ENCODE peak calls at places on chromosomes 16 and 17, in four cellular contexts. K is lung, O is choroid plexus epithelial cell, F is cardiac muscle cell. M is an unnamed sample.

GRCh38 chr16:10297341-10298006 is 88.4 kb upstream of the ATF7IP2 start:
- DNase-seq in K (no peak), O (no peak), F (no peak), M (no peak)

GRCh38 chr17:17075037-17075755 is 32.9 kb downstream of the MPRIP start:
- DNase-seq in K (no peak), O (peak; percentile 96), F (peak; percentile 46), M (peak; percentile 46)

GRCh38 chr17:29827179-29827578 is 102.8 kb downstream of the SSH2 start:
- DNase-seq in K (no peak), O (peak; percentile 20), F (no peak), M (no peak)

GRCh38 chr17:17120716-17121115 is 78.5 kb downstream of the MPRIP start:
- DNase-seq in K (no peak), O (peak; percentile 53), F (no peak), M (no peak)

GRCh38 chr17:81591971-81592370 is 39.8 kb upstream of the FAAP100 start:
- DNase-seq in K (no peak), O (no peak), F (no peak), M (no peak)

GRCh38 chr17:56087199-56087598 is 66.1 kb upstream of the ANKFN1 start:
- DNase-seq in K (no peak), O (no peak), F (no peak), M (no peak)

GRCh38 chr16:84239910-84240309 is at the start of gene KCNG4:
- DNase-seq in K (no peak), O (no peak), F (no peak), M (no peak)

GRCh38 chr16:83717814-83718213 is 90.0 kb upstream of the HSBP1 start:
- DNase-seq in K (no peak), O (peak; percentile 51), F (no peak), M (no peak)

GRCh38 chr17:77371117-77371887 is 230.5 kb downstream of the SEC14L1 start:
- DNase-seq in K (no peak), O (peak; percentile 85), F (no peak), M (peak; percentile 57)

GRCh38 chr16:49464093-49464492 is 90.5 kb downstream of the C16orf78 start:
- DNase-seq in K (no peak), O (no peak), F (no peak), M (peak; percentile 23)

GRCh38 chr17:42340691-42341127 is 47.5 kb downstream of the STAT3 start:
- DNase-seq in K (no peak), O (no peak), F (no peak), M (no peak)

GRCh38 chr17:8096541-8096940 is 9.0 kb upstream of the ALOX12B start:
- DNase-seq in K (no peak), O (no peak), F (no peak), M (no peak)

GRCh38 chr17:15348030-15348429 is 6.6 kb upstream of the TEKT3 start:
- DNase-seq in K (no peak), O (peak; percentile 19), F (no peak), M (no peak)

GRCh38 chr17:62974788-62975586 is 9.0 kb downstream of the TANC2 start:
- DNase-seq in K (no peak), O (peak; percentile 48), F (no peak), M (no peak)

GRCh38 chr16:69344171-69344570 is 4.6 kb downstream of the NIP7 start:
- DNase-seq in K (no peak), O (no peak), F (no peak), M (no peak)

GRCh38 chr16:70432304-70432799 is 6.5 kb downstream of the ST3GAL2 start:
- DNase-seq in K (no peak), O (no peak), F (no peak), M (no peak)

GRCh38 chr17:73228748-73229236 is 32.9 kb downstream of the CPSF4L start:
- DNase-seq in K (peak; percentile 65), O (peak; percentile 89), F (no peak), M (peak; percentile 85)

GRCh38 chr16:74724820-74725549 is 24.3 kb upstream of the MLKL start:
- DNase-seq in K (no peak), O (peak; percentile 76), F (no peak), M (no peak)

GRCh38 chr17:1362065-1362848 is 37.8 kb downstream of the YWHAE start:
- DNase-seq in K (no peak), O (no peak), F (no peak), M (no peak)

GRCh38 chr17:26792486-26792885 is 501.4 kb upstream of the WSB1 start:
- DNase-seq in K (no peak), O (peak; percentile 5), F (no peak), M (no peak)

GRCh38 chr17:70378005-70378404 is 208.7 kb downstream of the KCNJ2 start:
- DNase-seq in K (no peak), O (no peak), F (no peak), M (no peak)

GRCh38 chr16:17328971-17329370 is 141.8 kb downstream of the XYLT1 start:
- DNase-seq in K (no peak), O (no peak), F (no peak), M (no peak)

GRCh38 chr16:88309905-88310259 is 72.9 kb upstream of the ZNF469 start:
- DNase-seq in K (no peak), O (no peak), F (no peak), M (peak; percentile 40)
- TF ChIP-seq CTCF in K (no peak), O (peak; percentile 28), F (peak; percentile 12), M (peak; percentile 27)

GRCh38 chr16:78505544-78506371 is 406.3 kb downstream of the WWOX start:
- DNase-seq in K (peak; percentile 70), O (peak; percentile 13), F (no peak), M (peak; percentile 82)
- TF ChIP-seq CTCF in K (no peak), O (peak; percentile 28), F (peak; percentile 43), M (peak; percentile 48)

DNA sequence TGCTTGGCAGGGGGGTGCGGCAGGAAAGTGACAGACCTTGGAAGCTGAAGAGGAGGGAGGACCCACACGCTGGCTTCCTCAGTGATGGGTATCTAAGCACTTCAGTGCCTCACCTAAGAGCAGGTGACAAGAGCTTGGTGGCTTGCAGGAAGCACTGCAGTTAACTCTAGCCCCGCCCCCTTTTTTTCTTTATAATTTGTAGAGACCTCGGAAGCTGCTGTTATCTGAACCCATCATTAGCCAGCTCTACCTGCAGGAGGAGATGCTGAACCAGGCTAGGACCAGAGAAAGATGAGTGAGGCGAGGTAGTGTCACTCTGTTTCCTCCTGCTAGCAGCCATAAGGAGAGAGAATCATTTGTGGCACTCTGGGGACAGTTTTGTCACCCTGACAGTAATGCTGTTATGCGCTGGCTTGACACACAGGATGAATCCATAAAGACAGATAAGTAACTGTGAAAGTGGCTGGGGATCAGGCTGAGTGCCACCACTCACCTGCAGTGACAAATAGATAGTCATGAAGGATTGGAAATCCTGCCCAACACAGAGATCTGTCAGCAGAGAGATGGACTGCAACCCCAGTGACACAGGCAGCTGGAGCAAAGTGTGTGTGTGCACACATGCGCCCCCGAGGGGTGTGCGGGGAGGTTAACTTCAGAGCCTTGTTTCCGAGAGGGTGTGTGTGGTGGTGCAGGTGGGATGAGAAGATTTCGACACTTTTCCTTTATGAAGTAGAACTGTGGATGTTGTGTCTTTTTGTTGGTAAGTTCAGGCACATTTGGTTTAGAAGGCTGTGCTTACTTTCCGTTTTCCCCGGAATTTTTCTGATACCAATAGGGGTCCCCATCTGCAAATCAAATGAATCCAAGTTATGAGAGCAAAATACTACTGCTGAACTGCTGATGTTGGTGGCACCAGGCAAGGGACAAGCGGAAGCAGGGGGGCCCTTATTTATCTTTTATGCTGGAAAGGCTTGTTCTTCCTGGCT is 223.9 kb downstream of the IRX3 start:
- DNase-seq in K (no peak), O (peak; percentile 48), F (no peak), M (no peak)
- TF ChIP-seq CTCF in K (no peak), O (peak; percentile 47), F (peak; percentile 38), M (no peak)

DNA sequence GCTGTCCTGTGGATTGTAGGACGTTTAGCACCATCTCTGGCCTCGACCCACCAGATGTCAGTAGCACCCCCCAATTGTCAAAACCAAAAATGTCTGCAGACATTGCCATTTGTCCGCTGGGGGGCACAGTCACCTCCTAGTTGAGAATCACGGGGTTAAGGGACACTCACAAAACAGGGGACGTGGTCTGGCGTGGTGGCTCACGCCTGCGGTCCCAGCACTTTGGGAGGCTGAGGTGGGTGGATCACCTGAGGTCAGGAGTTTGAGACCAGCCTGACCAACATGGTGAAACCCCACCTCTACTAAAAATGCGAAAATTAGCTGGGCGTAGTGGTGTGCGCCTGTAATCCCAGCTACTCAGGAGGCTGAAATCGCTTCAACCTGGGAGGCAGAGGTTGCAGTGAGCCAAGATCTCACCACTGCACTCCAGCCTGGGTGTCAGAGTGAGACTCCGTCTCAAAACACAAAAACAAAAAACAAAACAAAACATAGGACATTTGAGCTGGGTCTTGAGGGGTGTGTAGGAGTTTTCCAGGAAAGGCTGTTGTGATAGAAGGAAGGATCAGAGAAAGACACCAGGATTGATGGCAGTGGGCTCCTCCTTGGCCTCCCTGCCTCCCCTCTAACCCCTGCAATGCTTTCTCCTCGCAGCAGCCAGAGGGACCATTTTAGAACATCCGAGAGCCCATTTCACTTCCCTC is 171.8 kb upstream of the GSE1 start:
- DNase-seq in K (no peak), O (no peak), F (no peak), M (no peak)
- TF ChIP-seq CTCF in K (no peak), O (no peak), F (no peak), M (no peak)

GRCh38 chr16:29011112-29011511 is 26.3 kb downstream of the LAT start:
- DNase-seq in K (no peak), O (no peak), F (no peak), M (no peak)
- TF ChIP-seq CTCF in K (no peak), O (peak; percentile 3), F (no peak), M (no peak)